ENCODE peak calls at places on chromosome 2, in six cellular contexts. One of them, this sample, is unnamed.

GRCh38 chr2:118477111-118477517 is 370.3 kb downstream of the EN1 start:
- DNase-seq in A549: no peak
- DNase-seq in Peyer's patch: no peak
- DNase-seq in bronchial epithelial cell: no peak
- DNase-seq in psoas muscle: no peak
- DNase-seq in lower leg skin: no peak
- DNase-seq in this sample: no peak

GRCh38 chr2:223041527-223042109 is 10.4 kb upstream of the KCNE4 start:
- DNase-seq in psoas muscle: peak; percentile 77
- DNase-seq in A549: peak; percentile 83
- DNase-seq in lower leg skin: peak; percentile 93
- DNase-seq in bronchial epithelial cell: peak; percentile 92
- DNase-seq in Peyer's patch: peak; percentile 18
- DNase-seq in this sample: peak; percentile 48

GRCh38 chr2:128237081-128237534 is 81.6 kb downstream of the HS6ST1 start:
- DNase-seq in A549: no peak
- DNase-seq in bronchial epithelial cell: no peak
- DNase-seq in lower leg skin: peak; percentile 31
- DNase-seq in psoas muscle: peak; percentile 14
- DNase-seq in Peyer's patch: no peak
- DNase-seq in this sample: no peak

GRCh38 chr2:127175406-127175805 is 44.7 kb downstream of the CYP27C1 start:
- DNase-seq in psoas muscle: peak; percentile 79
- DNase-seq in bronchial epithelial cell: no peak
- DNase-seq in lower leg skin: peak; percentile 89
- DNase-seq in A549: no peak
- DNase-seq in Peyer's patch: no peak
- DNase-seq in this sample: no peak

GRCh38 chr2:166653185-166653813 is 159.2 kb upstream of the SCN7A start:
- DNase-seq in A549: no peak
- DNase-seq in psoas muscle: no peak
- DNase-seq in Peyer's patch: no peak
- DNase-seq in bronchial epithelial cell: peak; percentile 55
- DNase-seq in lower leg skin: no peak
- DNase-seq in this sample: no peak

GRCh38 chr2:108835038-108835437 is 48.5 kb downstream of the CCDC138 start:
- DNase-seq in bronchial epithelial cell: no peak
- DNase-seq in A549: no peak
- DNase-seq in lower leg skin: no peak
- DNase-seq in psoas muscle: no peak
- DNase-seq in Peyer's patch: no peak
- DNase-seq in this sample: peak; percentile 31

GRCh38 chr2:164792316-164793127 is 49.1 kb downstream of the COBLL1 start:
- DNase-seq in bronchial epithelial cell: no peak
- DNase-seq in lower leg skin: no peak
- DNase-seq in A549: no peak
- DNase-seq in psoas muscle: no peak
- DNase-seq in Peyer's patch: no peak
- DNase-seq in this sample: no peak

GRCh38 chr2:69616755-69617154 is 26.8 kb downstream of the AAK1 start:
- DNase-seq in Peyer's patch: no peak
- DNase-seq in A549: no peak
- DNase-seq in psoas muscle: no peak
- DNase-seq in bronchial epithelial cell: peak; percentile 55
- DNase-seq in lower leg skin: no peak
- DNase-seq in this sample: peak; percentile 54

GRCh38 chr2:235550946-235551345 is 57.1 kb downstream of the AGAP1 start:
- DNase-seq in psoas muscle: no peak
- DNase-seq in lower leg skin: no peak
- DNase-seq in Peyer's patch: no peak
- DNase-seq in bronchial epithelial cell: no peak
- DNase-seq in A549: no peak
- DNase-seq in this sample: no peak

GRCh38 chr2:189848276-189848675 is 64.0 kb downstream of the PMS1 start:
- DNase-seq in psoas muscle: no peak
- DNase-seq in bronchial epithelial cell: no peak
- DNase-seq in A549: no peak
- DNase-seq in lower leg skin: no peak
- DNase-seq in Peyer's patch: no peak
- DNase-seq in this sample: no peak

GRCh38 chr2:162057426-162057825 is 16.6 kb downstream of the DPP4 start:
- DNase-seq in Peyer's patch: no peak
- DNase-seq in A549: no peak
- DNase-seq in bronchial epithelial cell: no peak
- DNase-seq in psoas muscle: no peak
- DNase-seq in lower leg skin: no peak
- DNase-seq in this sample: peak; percentile 18

GRCh38 chr2:171531291-171531690 is 9.0 kb downstream of the CYBRD1 start:
- DNase-seq in Peyer's patch: no peak
- DNase-seq in bronchial epithelial cell: peak; percentile 26
- DNase-seq in lower leg skin: no peak
- DNase-seq in A549: no peak
- DNase-seq in psoas muscle: peak; percentile 53
- DNase-seq in this sample: no peak

GRCh38 chr2:217858519-217859466 is 144.0 kb downstream of the TNS1 start:
- DNase-seq in psoas muscle: peak; percentile 95
- DNase-seq in bronchial epithelial cell: no peak
- DNase-seq in A549: no peak
- DNase-seq in lower leg skin: peak; percentile 94
- DNase-seq in Peyer's patch: no peak
- DNase-seq in this sample: no peak

GRCh38 chr2:239803764-239804111 is 221.4 kb downstream of the NDUFA10 start:
- DNase-seq in A549: no peak
- DNase-seq in bronchial epithelial cell: no peak
- DNase-seq in psoas muscle: no peak
- DNase-seq in Peyer's patch: no peak
- DNase-seq in lower leg skin: no peak
- DNase-seq in this sample: no peak

GRCh38 chr2:238203104-238203972 is at the start of gene ILKAP:
- DNase-seq in psoas muscle: peak; percentile 95
- DNase-seq in Peyer's patch: peak; percentile 85
- DNase-seq in bronchial epithelial cell: peak; percentile 48
- DNase-seq in lower leg skin: peak; percentile 97
- DNase-seq in A549: peak; percentile 95
- DNase-seq in this sample: peak; percentile 91

GRCh38 chr2:38176619-38177021 is 100.7 kb upstream of the CYP1B1 start:
- DNase-seq in lower leg skin: no peak
- DNase-seq in psoas muscle: no peak
- DNase-seq in A549: no peak
- DNase-seq in Peyer's patch: no peak
- DNase-seq in bronchial epithelial cell: no peak
- DNase-seq in this sample: no peak

GRCh38 chr2:126717928-126718327 is 62.0 kb downstream of the GYPC start:
- DNase-seq in lower leg skin: peak; percentile 60
- DNase-seq in bronchial epithelial cell: no peak
- DNase-seq in Peyer's patch: no peak
- DNase-seq in psoas muscle: no peak
- DNase-seq in A549: no peak
- DNase-seq in this sample: no peak

GRCh38 chr2:240479561-240479960 is 44.1 kb downstream of the GPC1 start:
- DNase-seq in A549: no peak
- DNase-seq in psoas muscle: no peak
- DNase-seq in Peyer's patch: no peak
- DNase-seq in bronchial epithelial cell: no peak
- DNase-seq in lower leg skin: peak; percentile 63
- DNase-seq in this sample: no peak

GRCh38 chr2:218993345-218994315 is at the start of gene CRYBA2:
- DNase-seq in psoas muscle: peak; percentile 50
- DNase-seq in lower leg skin: no peak
- DNase-seq in A549: no peak
- DNase-seq in Peyer's patch: no peak
- DNase-seq in bronchial epithelial cell: peak; percentile 16
- DNase-seq in this sample: no peak

GRCh38 chr2:169818241-169818640 is 6.5 kb downstream of the METTL5 start:
- DNase-seq in psoas muscle: no peak
- DNase-seq in bronchial epithelial cell: peak; percentile 72
- DNase-seq in lower leg skin: no peak
- DNase-seq in A549: no peak
- DNase-seq in Peyer's patch: no peak
- DNase-seq in this sample: no peak

GRCh38 chr2:156666130-156666785 is 230.1 kb downstream of the GPD2 start:
- DNase-seq in lower leg skin: no peak
- DNase-seq in psoas muscle: no peak
- DNase-seq in A549: no peak
- DNase-seq in bronchial epithelial cell: peak; percentile 96
- DNase-seq in Peyer's patch: no peak
- DNase-seq in this sample: no peak

GRCh38 chr2:203934006-203934632 is 2.4 kb upstream of the ICOS start:
- DNase-seq in Peyer's patch: peak; percentile 29
- DNase-seq in lower leg skin: no peak
- DNase-seq in psoas muscle: no peak
- DNase-seq in bronchial epithelial cell: no peak
- DNase-seq in A549: no peak
- DNase-seq in this sample: no peak

GRCh38 chr2:71453404-71454220 is at the start of gene DYSF:
- DNase-seq in Peyer's patch: no peak
- DNase-seq in A549: no peak
- DNase-seq in psoas muscle: peak; percentile 91
- DNase-seq in lower leg skin: no peak
- DNase-seq in bronchial epithelial cell: peak; percentile 33
- DNase-seq in this sample: no peak

GRCh38 chr2:70513751-70514150 is 39.9 kb downstream of the TGFA start:
- DNase-seq in bronchial epithelial cell: no peak
- DNase-seq in Peyer's patch: no peak
- DNase-seq in A549: no peak
- DNase-seq in lower leg skin: no peak
- DNase-seq in psoas muscle: no peak
- DNase-seq in this sample: no peak

GRCh38 chr2:76157531-76157930 is 446.8 kb upstream of the GCFC2 start:
- DNase-seq in A549: no peak
- DNase-seq in bronchial epithelial cell: no peak
- DNase-seq in Peyer's patch: no peak
- DNase-seq in lower leg skin: no peak
- DNase-seq in psoas muscle: no peak
- DNase-seq in this sample: no peak

GRCh38 chr2:240426797-240427721 is 8.4 kb upstream of the GPC1 start:
- DNase-seq in A549: no peak
- DNase-seq in Peyer's patch: no peak
- DNase-seq in lower leg skin: peak; percentile 78
- DNase-seq in psoas muscle: no peak
- DNase-seq in bronchial epithelial cell: peak; percentile 95
- DNase-seq in this sample: no peak

DNA sequence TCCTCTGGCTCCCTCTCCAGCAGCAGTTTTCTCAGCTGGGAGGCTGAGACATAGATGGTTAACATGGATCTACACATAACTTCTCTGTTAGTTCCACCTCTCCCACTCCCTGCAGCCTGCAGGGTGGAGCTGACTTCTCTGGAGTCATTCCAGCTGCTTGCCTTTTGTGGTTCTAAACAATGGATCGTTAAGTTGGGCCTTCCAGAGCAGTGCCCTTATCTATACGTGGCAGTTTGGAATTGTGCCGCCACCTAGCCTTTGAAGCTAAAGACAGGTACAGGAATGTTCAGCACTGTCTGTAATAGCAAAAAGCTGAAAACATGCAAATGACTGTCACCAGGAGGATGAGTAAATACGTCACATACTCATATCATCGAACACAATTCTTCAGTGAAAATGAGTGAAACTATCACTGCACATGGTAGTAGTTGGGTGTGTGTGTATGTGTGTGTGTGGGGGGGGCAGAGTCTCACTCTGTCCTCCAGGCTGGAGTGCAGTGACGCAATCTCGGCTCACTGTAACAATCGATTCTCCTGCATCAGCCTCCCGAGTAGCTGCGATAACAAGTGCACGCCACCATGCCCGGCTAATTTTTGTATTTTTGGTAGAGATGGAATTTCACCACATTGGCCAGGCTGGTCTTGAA is 50.3 kb downstream of the SH2D6 start:
- DNase-seq in A549: peak; percentile 69
- DNase-seq in lower leg skin: no peak
- DNase-seq in Peyer's patch: no peak
- DNase-seq in bronchial epithelial cell: peak; percentile 52
- DNase-seq in psoas muscle: no peak
- DNase-seq in this sample: no peak
- TF ChIP-seq CTCF in A549: no peak
- TF ChIP-seq CTCF in lower leg skin: no peak
- TF ChIP-seq CTCF in Peyer's patch: no peak
- TF ChIP-seq CTCF in bronchial epithelial cell: no peak
- TF ChIP-seq CTCF in psoas muscle: no peak
- TF ChIP-seq CTCF in this sample: no peak

GRCh38 chr2:208182835-208183234 is 7.0 kb downstream of the C2orf80 start:
- DNase-seq in A549: no peak
- DNase-seq in Peyer's patch: no peak
- DNase-seq in psoas muscle: no peak
- DNase-seq in lower leg skin: no peak
- DNase-seq in bronchial epithelial cell: no peak
- DNase-seq in this sample: no peak
- H3K4me3 ChIP-seq in A549: no peak overlapping the region
- H3K4me3 ChIP-seq in Peyer's patch: no peak overlapping the region
- H3K4me3 ChIP-seq in psoas muscle: no peak overlapping the region
- H3K4me3 ChIP-seq in lower leg skin: no peak overlapping the region
- H3K4me3 ChIP-seq in bronchial epithelial cell: no peak overlapping the region
- H3K4me3 ChIP-seq in this sample: no peak overlapping the region

DNA sequence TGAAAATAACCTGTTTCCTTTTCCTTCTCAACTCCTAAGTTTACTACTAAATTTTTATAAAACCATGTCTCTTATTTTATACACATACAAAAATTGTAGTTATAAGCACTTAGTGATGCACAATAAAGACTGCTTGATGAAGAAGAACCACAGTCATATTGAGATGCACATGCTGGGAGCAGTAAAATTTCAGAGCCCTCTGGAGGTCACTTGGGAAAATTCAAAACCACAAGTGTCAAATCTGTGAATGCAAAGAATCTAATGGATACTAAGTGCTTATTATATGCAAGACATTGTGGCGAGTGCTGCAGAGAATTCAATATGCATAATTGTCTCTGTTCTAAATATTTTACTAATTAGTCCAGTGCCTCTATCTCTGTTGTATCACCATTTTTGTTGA is 180.5 kb downstream of the VWC2L start:
- DNase-seq in Peyer's patch: no peak
- DNase-seq in psoas muscle: no peak
- DNase-seq in lower leg skin: no peak
- DNase-seq in bronchial epithelial cell: peak; percentile 12
- DNase-seq in A549: no peak
- DNase-seq in this sample: no peak
- TF ChIP-seq CTCF in Peyer's patch: no peak
- TF ChIP-seq CTCF in psoas muscle: no peak
- TF ChIP-seq CTCF in lower leg skin: no peak
- TF ChIP-seq CTCF in bronchial epithelial cell: peak; percentile 12
- TF ChIP-seq CTCF in A549: no peak
- TF ChIP-seq CTCF in this sample: no peak

GRCh38 chr2:80304522-80304878 is at the start of gene LRRTM1:
- DNase-seq in lower leg skin: no peak
- DNase-seq in Peyer's patch: no peak
- DNase-seq in psoas muscle: no peak
- DNase-seq in A549: no peak
- DNase-seq in bronchial epithelial cell: no peak
- DNase-seq in this sample: no peak

GRCh38 chr2:80303825-80304521 is 579 bp downstream of the LRRTM1 start:
- DNase-seq in A549: no peak
- DNase-seq in lower leg skin: no peak
- DNase-seq in psoas muscle: peak; percentile 41
- DNase-seq in bronchial epithelial cell: no peak
- DNase-seq in Peyer's patch: no peak
- DNase-seq in this sample: no peak

GRCh38 chr2:80303006-80303741 is 1.4 kb downstream of the LRRTM1 start:
- DNase-seq in A549: no peak
- DNase-seq in Peyer's patch: no peak
- DNase-seq in psoas muscle: peak; percentile 42
- DNase-seq in lower leg skin: no peak
- DNase-seq in bronchial epithelial cell: no peak
- DNase-seq in this sample: no peak

GRCh38 chr2:80302001-80302464 is 2.5 kb downstream of the LRRTM1 start:
- DNase-seq in psoas muscle: no peak
- DNase-seq in lower leg skin: no peak
- DNase-seq in Peyer's patch: no peak
- DNase-seq in A549: no peak
- DNase-seq in bronchial epithelial cell: no peak
- DNase-seq in this sample: no peak

GRCh38 chr2:80302465-80303005 is 2.0 kb downstream of the LRRTM1 start:
- DNase-seq in lower leg skin: no peak
- DNase-seq in psoas muscle: peak; percentile 38
- DNase-seq in A549: no peak
- DNase-seq in Peyer's patch: no peak
- DNase-seq in bronchial epithelial cell: no peak
- DNase-seq in this sample: no peak
- H3K4me3 ChIP-seq in lower leg skin: no peak overlapping the region
- H3K4me3 ChIP-seq in psoas muscle: no peak overlapping the region
- H3K4me3 ChIP-seq in A549: no peak overlapping the region
- H3K4me3 ChIP-seq in Peyer's patch: no peak overlapping the region
- H3K4me3 ChIP-seq in bronchial epithelial cell: no peak overlapping the region
- H3K4me3 ChIP-seq in this sample: no peak overlapping the region